ENCODE peak calls at places on chromosome 7, in eight cellular contexts. T, W, S, I, F, M, C and A are unnamed samples.

GRCh38 chr7:16586081-16586874 is 59.3 kb downstream of the ANKMY2 start:
- DNase-seq in T (peak; percentile 56), W (no peak), S (peak; percentile 82), I (no peak), F (no peak), M (no peak), C (no peak), A (no peak)

GRCh38 chr7:151769189-151769821 is 107.6 kb downstream of the PRKAG2 start:
- DNase-seq in T (no peak), W (no peak), S (no peak), I (no peak), F (no peak), M (no peak), C (no peak), A (no peak)

GRCh38 chr7:135537905-135538304 is 19.8 kb upstream of the NUP205 start:
- DNase-seq in T (no peak), W (no peak), S (peak; percentile 61), I (no peak), F (no peak), M (no peak), C (no peak), A (no peak)

GRCh38 chr7:85630904-85631582 is 444.2 kb upstream of the SEMA3D start:
- DNase-seq in T (peak; percentile 57), W (no peak), S (no peak), I (no peak), F (no peak), M (peak; percentile 69), C (no peak), A (no peak)

GRCh38 chr7:142391191-142391992 is 133.5 kb upstream of the PRSS58 start:
- DNase-seq in T (no peak), W (no peak), S (peak; percentile 71), I (no peak), F (no peak), M (no peak), C (no peak), A (no peak)

GRCh38 chr7:46558482-46559193 is 637.6 kb upstream of the IGFBP3 start:
- DNase-seq in T (peak; percentile 32), W (no peak), S (no peak), I (no peak), F (peak; percentile 53), M (no peak), C (no peak), A (peak; percentile 36)

GRCh38 chr7:27910341-27910740 is 170.4 kb downstream of the TAX1BP1 start:
- DNase-seq in T (no peak), W (no peak), S (no peak), I (no peak), F (no peak), M (no peak), C (no peak), A (no peak)

GRCh38 chr7:24812313-24812945 is 55.2 kb upstream of the GSDME start:
- DNase-seq in T (peak; percentile 58), W (peak; percentile 60), S (peak; percentile 57), I (no peak), F (no peak), M (peak; percentile 54), C (no peak), A (no peak)

GRCh38 chr7:119377-120163 is 72.8 kb upstream of the FAM20C start:
- DNase-seq in T (peak; percentile 41), W (no peak), S (peak; percentile 60), I (peak; percentile 63), F (no peak), M (no peak), C (peak; percentile 72), A (no peak)

GRCh38 chr7:95688931-95689453 is 83.4 kb upstream of the DYNC1I1 start:
- DNase-seq in T (peak; percentile 5), W (no peak), S (no peak), I (no peak), F (no peak), M (no peak), C (no peak), A (no peak)

GRCh38 chr7:11951909-11952308 is 119.9 kb upstream of the THSD7A start:
- DNase-seq in T (no peak), W (no peak), S (peak; percentile 21), I (no peak), F (no peak), M (no peak), C (no peak), A (no peak)

GRCh38 chr7:133912916-133913697 is 214.0 kb upstream of the LRGUK start:
- DNase-seq in T (peak; percentile 2), W (no peak), S (no peak), I (no peak), F (no peak), M (peak; percentile 52), C (no peak), A (peak; percentile 30)

GRCh38 chr7:114133717-114134116 is 214.9 kb upstream of the PPP1R3A start:
- DNase-seq in T (no peak), W (no peak), S (no peak), I (no peak), F (no peak), M (no peak), C (no peak), A (no peak)

GRCh38 chr7:17109017-17109416 is 189.4 kb upstream of the AHR start:
- DNase-seq in T (peak; percentile 57), W (no peak), S (no peak), I (no peak), F (no peak), M (peak; percentile 39), C (no peak), A (peak; percentile 52)

GRCh38 chr7:70312336-70312735 is 714.1 kb downstream of the AUTS2 start:
- DNase-seq in T (no peak), W (no peak), S (no peak), I (no peak), F (no peak), M (no peak), C (no peak), A (no peak)

GRCh38 chr7:100585511-100586265 is at the start of gene LRCH4:
- DNase-seq in T (peak; percentile 55), W (no peak), S (no peak), I (peak; percentile 88), F (peak; percentile 52), M (no peak), C (no peak), A (no peak)

GRCh38 chr7:102836206-102836938 is 76.4 kb upstream of the LRRC17 start:
- DNase-seq in T (peak; percentile 88), W (no peak), S (no peak), I (no peak), F (no peak), M (peak; percentile 82), C (no peak), A (peak; percentile 59)

GRCh38 chr7:82762880-82763279 is 319.3 kb upstream of the CACNA2D1 start:
- DNase-seq in T (no peak), W (no peak), S (no peak), I (no peak), F (no peak), M (no peak), C (no peak), A (no peak)

GRCh38 chr7:117171106-117171505 is 151.8 kb downstream of the WNT2 start:
- DNase-seq in T (no peak), W (no peak), S (no peak), I (no peak), F (no peak), M (no peak), C (no peak), A (no peak)
- TF ChIP-seq CTCF in T (no peak), W (no peak), S (peak; percentile 5), I (no peak), F (no peak), M (no peak), C (no peak), A (no peak)

DNA sequence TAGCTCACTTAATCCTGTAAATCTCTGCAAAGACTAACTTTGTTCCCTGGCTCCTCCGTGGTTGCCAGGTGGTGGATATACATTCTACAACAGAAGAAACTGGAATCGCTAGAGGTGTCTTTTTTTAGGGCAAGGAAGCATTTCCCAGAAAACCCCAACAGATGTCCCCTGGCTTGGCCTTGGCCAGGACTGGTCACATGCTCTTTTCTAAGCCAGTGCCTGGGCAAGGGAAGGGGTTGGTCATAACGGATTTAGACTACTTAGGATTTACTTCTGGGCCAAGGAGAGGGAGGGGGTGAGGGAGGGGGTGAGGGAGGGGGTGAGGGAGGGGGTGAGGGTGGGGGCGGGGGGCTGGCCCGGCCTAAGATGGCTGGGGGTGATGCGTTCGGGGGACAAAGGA is 105.7 kb downstream of the SNX10 start:
- DNase-seq in T (no peak), W (peak; percentile 34), S (no peak), I (no peak), F (no peak), M (no peak), C (no peak), A (no peak)
- H3K4me3 ChIP-seq in T (no peak overlapping the region), W (no peak overlapping the region), S (no peak overlapping the region), I (no peak overlapping the region), F (no peak overlapping the region), M (no peak overlapping the region), C (no peak overlapping the region), A (no peak overlapping the region)

GRCh38 chr7:51299391-51300133 is 17.0 kb downstream of the COBL start:
- DNase-seq in T (no peak), W (no peak), S (no peak), I (no peak), F (no peak), M (no peak), C (no peak), A (no peak)
- TF ChIP-seq CTCF in T (peak; percentile 4), W (no peak), S (no peak), I (no peak), F (no peak), M (no peak), C (no peak), A (no peak)

GRCh38 chr7:1749351-1749863 is 79.3 kb downstream of the ELFN1 start:
- DNase-seq in T (no peak), W (no peak), S (no peak), I (peak; percentile 28), F (no peak), M (no peak), C (no peak), A (no peak)
- H3K4me3 ChIP-seq in T (no peak overlapping the region), W (no peak overlapping the region), S (no peak overlapping the region), I (no peak overlapping the region), F (no peak overlapping the region), M (no peak overlapping the region), C (no peak overlapping the region), A (no peak overlapping the region)

DNA sequence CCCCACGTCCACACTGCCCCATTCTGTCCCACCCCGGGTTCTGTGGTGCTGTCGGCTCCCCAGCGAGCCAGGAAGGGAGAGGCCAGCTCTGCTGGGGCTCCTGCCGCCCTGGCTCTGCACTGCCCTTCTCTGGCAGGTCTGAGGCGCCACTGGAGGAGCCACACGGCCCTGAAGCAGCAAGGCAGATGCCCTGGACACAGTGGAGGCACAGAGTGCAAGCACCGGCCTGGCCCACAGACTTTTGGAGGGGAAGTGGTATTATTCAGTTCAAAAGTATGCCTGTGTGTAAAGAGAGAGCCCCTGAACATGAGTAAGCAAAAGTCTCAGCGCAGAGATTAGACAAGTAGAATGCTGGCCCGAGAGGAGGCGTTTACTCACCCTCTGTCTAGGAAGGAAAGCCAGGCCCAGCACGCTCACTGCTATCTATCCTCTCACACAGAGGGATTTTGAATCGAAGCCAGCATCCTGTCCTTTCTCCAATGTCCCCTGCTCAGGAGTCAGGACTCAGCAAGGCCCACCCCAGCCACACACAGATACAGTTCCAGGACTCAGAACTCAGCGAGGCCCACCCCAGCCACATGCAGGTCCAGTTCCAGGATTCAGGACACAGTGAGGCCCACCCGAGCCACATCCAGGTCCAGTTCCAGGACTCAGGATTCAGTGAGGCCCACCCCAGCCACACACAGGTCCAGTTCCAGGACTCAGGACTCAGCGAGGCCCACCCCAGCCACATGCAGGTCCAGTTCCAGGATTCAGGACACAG is 115.0 kb downstream of the EGFR start:
- DNase-seq in T (peak; percentile 97), W (no peak), S (no peak), I (no peak), F (no peak), M (peak; percentile 93), C (peak; percentile 83), A (peak; percentile 89)
- TF ChIP-seq CTCF in T (no peak), W (no peak), S (no peak), I (no peak), F (no peak), M (no peak), C (no peak), A (no peak)

GRCh38 chr7:77484785-77485184 is 52.3 kb upstream of the PTPN12 start:
- DNase-seq in T (no peak), W (no peak), S (no peak), I (no peak), F (no peak), M (no peak), C (no peak), A (no peak)
- H3K4me3 ChIP-seq in T (no peak overlapping the region), W (no peak overlapping the region), S (no peak overlapping the region), I (no peak overlapping the region), F (no peak overlapping the region), M (no peak overlapping the region), C (no peak overlapping the region), A (no peak overlapping the region)